ENCODE peak calls at places on chromosomes 2 and 18, in eight cellular contexts. One of them, this sample, is unnamed.

GRCh38 chr2:153287109-153287801 is 191.3 kb downstream of the RPRM start:
- DNase-seq in pancreas: no peak
- DNase-seq in HCT116: peak
- DNase-seq in HepG2: peak
- DNase-seq in MCF 10A: no peak
- DNase-seq in endothelial cell: peak
- DNase-seq in lower leg skin: no peak
- DNase-seq in A673: peak
- DNase-seq in this sample: peak

GRCh38 chr2:238376884-238377391 is 49.8 kb upstream of the ASB1 start:
- DNase-seq in pancreas: no peak
- DNase-seq in HCT116: no peak
- DNase-seq in HepG2: no peak
- DNase-seq in MCF 10A: no peak
- DNase-seq in endothelial cell: no peak
- DNase-seq in lower leg skin: no peak
- DNase-seq in A673: no peak
- DNase-seq in this sample: peak

GRCh38 chr2:199940373-199940772 is 14.9 kb downstream of the TYW5 start:
- DNase-seq in pancreas: no peak
- DNase-seq in HCT116: peak
- DNase-seq in HepG2: peak
- DNase-seq in MCF 10A: peak
- DNase-seq in endothelial cell: no peak
- DNase-seq in lower leg skin: no peak
- DNase-seq in A673: peak
- DNase-seq in this sample: peak

GRCh38 chr18:79936641-79937040 is 14.8 kb downstream of the SLC66A2 start:
- DNase-seq in pancreas: no peak
- DNase-seq in HCT116: no peak
- DNase-seq in HepG2: peak
- DNase-seq in MCF 10A: no peak
- DNase-seq in endothelial cell: no peak
- DNase-seq in lower leg skin: no peak
- DNase-seq in A673: no peak
- DNase-seq in this sample: no peak

GRCh38 chr2:231124833-231125232 is at the start of gene HTR2B:
- DNase-seq in pancreas: no peak
- DNase-seq in HCT116: no peak
- DNase-seq in HepG2: no peak
- DNase-seq in MCF 10A: no peak
- DNase-seq in endothelial cell: no peak
- DNase-seq in lower leg skin: no peak
- DNase-seq in A673: no peak
- DNase-seq in this sample: peak

GRCh38 chr2:196234672-196235071 is 63.3 kb upstream of the STK17B start:
- DNase-seq in pancreas: no peak
- DNase-seq in HCT116: no peak
- DNase-seq in HepG2: no peak
- DNase-seq in MCF 10A: peak
- DNase-seq in endothelial cell: no peak
- DNase-seq in lower leg skin: no peak
- DNase-seq in A673: peak
- DNase-seq in this sample: peak

GRCh38 chr2:70923378-70924015 is 12.2 kb upstream of the ATP6V1B1 start:
- DNase-seq in pancreas: peak
- DNase-seq in HCT116: no peak
- DNase-seq in HepG2: no peak
- DNase-seq in MCF 10A: no peak
- DNase-seq in endothelial cell: peak
- DNase-seq in lower leg skin: no peak
- DNase-seq in A673: peak
- DNase-seq in this sample: peak

GRCh38 chr2:108927936-108928659 is 60.9 kb downstream of the EDAR start:
- DNase-seq in pancreas: peak
- DNase-seq in HCT116: peak
- DNase-seq in HepG2: peak
- DNase-seq in MCF 10A: peak
- DNase-seq in endothelial cell: peak
- DNase-seq in lower leg skin: no peak
- DNase-seq in A673: peak
- DNase-seq in this sample: peak

GRCh38 chr2:73253400-73253799 is 19.3 kb downstream of the CCT7 start:
- DNase-seq in pancreas: no peak
- DNase-seq in HCT116: no peak
- DNase-seq in HepG2: no peak
- DNase-seq in MCF 10A: no peak
- DNase-seq in endothelial cell: no peak
- DNase-seq in lower leg skin: no peak
- DNase-seq in A673: no peak
- DNase-seq in this sample: no peak

GRCh38 chr2:98768765-98769476 is 38.0 kb upstream of the MGAT4A start:
- DNase-seq in pancreas: peak
- DNase-seq in HCT116: no peak
- DNase-seq in HepG2: peak
- DNase-seq in MCF 10A: peak
- DNase-seq in endothelial cell: no peak
- DNase-seq in lower leg skin: no peak
- DNase-seq in A673: no peak
- DNase-seq in this sample: peak

GRCh38 chr18:24051256-24051947 is 36.8 kb downstream of the TTC39C start:
- DNase-seq in pancreas: peak
- DNase-seq in HCT116: no peak
- DNase-seq in HepG2: peak
- DNase-seq in MCF 10A: peak
- DNase-seq in endothelial cell: no peak
- DNase-seq in lower leg skin: no peak
- DNase-seq in A673: no peak
- DNase-seq in this sample: peak

GRCh38 chr2:190717764-190718651 is 69.1 kb downstream of the NAB1 start:
- DNase-seq in pancreas: no peak
- DNase-seq in HCT116: no peak
- DNase-seq in HepG2: no peak
- DNase-seq in MCF 10A: no peak
- DNase-seq in endothelial cell: no peak
- DNase-seq in lower leg skin: no peak
- DNase-seq in A673: no peak
- DNase-seq in this sample: peak

GRCh38 chr2:237227190-237227988 is 141.7 kb downstream of the COPS8 start:
- DNase-seq in pancreas: no peak
- DNase-seq in HCT116: peak
- DNase-seq in HepG2: no peak
- DNase-seq in MCF 10A: peak
- DNase-seq in endothelial cell: no peak
- DNase-seq in lower leg skin: no peak
- DNase-seq in A673: no peak
- DNase-seq in this sample: peak

GRCh38 chr18:25669741-25670140 is 317.8 kb upstream of the ZNF521 start:
- DNase-seq in pancreas: no peak
- DNase-seq in HCT116: no peak
- DNase-seq in HepG2: no peak
- DNase-seq in MCF 10A: no peak
- DNase-seq in endothelial cell: no peak
- DNase-seq in lower leg skin: no peak
- DNase-seq in A673: no peak
- DNase-seq in this sample: no peak

GRCh38 chr2:226760412-226761194 is 39.0 kb downstream of the IRS1 start:
- DNase-seq in pancreas: no peak
- DNase-seq in HCT116: peak
- DNase-seq in HepG2: peak
- DNase-seq in MCF 10A: peak
- DNase-seq in endothelial cell: no peak
- DNase-seq in lower leg skin: no peak
- DNase-seq in A673: no peak
- DNase-seq in this sample: no peak

GRCh38 chr2:36770542-36771287 is 74.2 kb downstream of the VIT start:
- DNase-seq in pancreas: no peak
- DNase-seq in HCT116: peak
- DNase-seq in HepG2: peak
- DNase-seq in MCF 10A: peak
- DNase-seq in endothelial cell: peak
- DNase-seq in lower leg skin: no peak
- DNase-seq in A673: peak
- DNase-seq in this sample: peak

GRCh38 chr2:197207106-197207505 is 103.5 kb downstream of the ANKRD44 start:
- DNase-seq in pancreas: no peak
- DNase-seq in HCT116: no peak
- DNase-seq in HepG2: no peak
- DNase-seq in MCF 10A: no peak
- DNase-seq in endothelial cell: no peak
- DNase-seq in lower leg skin: no peak
- DNase-seq in A673: no peak
- DNase-seq in this sample: no peak

GRCh38 chr2:38029512-38029911 is 46.4 kb downstream of the CYP1B1 start:
- DNase-seq in pancreas: no peak
- DNase-seq in HCT116: no peak
- DNase-seq in HepG2: no peak
- DNase-seq in MCF 10A: no peak
- DNase-seq in endothelial cell: no peak
- DNase-seq in lower leg skin: no peak
- DNase-seq in A673: no peak
- DNase-seq in this sample: no peak
- TF ChIP-seq CTCF in pancreas: no peak
- TF ChIP-seq CTCF in HCT116: no peak
- TF ChIP-seq CTCF in HepG2: no peak
- TF ChIP-seq CTCF in MCF 10A: no peak
- TF ChIP-seq CTCF in endothelial cell: no peak
- TF ChIP-seq CTCF in lower leg skin: no peak
- TF ChIP-seq CTCF in A673: no peak
- TF ChIP-seq CTCF in this sample: no peak

DNA sequence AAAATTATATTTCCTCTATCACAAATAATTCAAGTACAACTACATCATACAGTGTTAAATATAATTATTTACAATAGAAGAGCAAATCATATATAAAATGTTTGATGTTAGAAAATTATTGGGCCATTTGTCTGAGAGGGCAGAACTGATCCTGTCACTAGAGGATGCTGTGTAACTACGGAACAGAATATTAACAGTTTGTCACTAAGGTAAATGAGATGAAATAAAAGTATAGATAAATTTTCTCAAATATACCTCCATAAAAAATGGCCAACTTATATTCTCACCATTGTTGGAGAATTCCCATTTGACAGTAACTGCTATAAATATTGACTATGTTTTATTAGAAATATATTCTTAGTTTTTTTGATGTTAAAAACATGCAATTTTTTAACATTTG is 1067.4 kb upstream of the DDX18 start:
- DNase-seq in pancreas: no peak
- DNase-seq in HCT116: no peak
- DNase-seq in HepG2: no peak
- DNase-seq in MCF 10A: peak
- DNase-seq in endothelial cell: no peak
- DNase-seq in lower leg skin: no peak
- DNase-seq in A673: no peak
- DNase-seq in this sample: no peak
- TF ChIP-seq CTCF in pancreas: no peak
- TF ChIP-seq CTCF in HCT116: no peak
- TF ChIP-seq CTCF in HepG2: no peak
- TF ChIP-seq CTCF in MCF 10A: peak
- TF ChIP-seq CTCF in endothelial cell: no peak
- TF ChIP-seq CTCF in lower leg skin: no peak
- TF ChIP-seq CTCF in A673: no peak
- TF ChIP-seq CTCF in this sample: no peak

GRCh38 chr2:45776160-45776955 is 124.9 kb downstream of the PRKCE start:
- DNase-seq in pancreas: no peak
- DNase-seq in HCT116: no peak
- DNase-seq in HepG2: no peak
- DNase-seq in MCF 10A: no peak
- DNase-seq in endothelial cell: no peak
- DNase-seq in lower leg skin: no peak
- DNase-seq in A673: no peak
- DNase-seq in this sample: no peak

GRCh38 chr2:45780541-45781463 is 129.3 kb downstream of the PRKCE start:
- DNase-seq in pancreas: no peak
- DNase-seq in HCT116: no peak
- DNase-seq in HepG2: no peak
- DNase-seq in MCF 10A: no peak
- DNase-seq in endothelial cell: no peak
- DNase-seq in lower leg skin: no peak
- DNase-seq in A673: no peak
- DNase-seq in this sample: no peak

GRCh38 chr2:45781464-45781811 is 130.0 kb downstream of the PRKCE start:
- DNase-seq in pancreas: no peak
- DNase-seq in HCT116: no peak
- DNase-seq in HepG2: no peak
- DNase-seq in MCF 10A: no peak
- DNase-seq in endothelial cell: no peak
- DNase-seq in lower leg skin: no peak
- DNase-seq in A673: no peak
- DNase-seq in this sample: no peak

GRCh38 chr2:45778720-45779171 is 127.3 kb downstream of the PRKCE start:
- DNase-seq in pancreas: peak
- DNase-seq in HCT116: peak
- DNase-seq in HepG2: peak
- DNase-seq in MCF 10A: peak
- DNase-seq in endothelial cell: peak
- DNase-seq in lower leg skin: peak
- DNase-seq in A673: peak
- DNase-seq in this sample: peak

DNA sequence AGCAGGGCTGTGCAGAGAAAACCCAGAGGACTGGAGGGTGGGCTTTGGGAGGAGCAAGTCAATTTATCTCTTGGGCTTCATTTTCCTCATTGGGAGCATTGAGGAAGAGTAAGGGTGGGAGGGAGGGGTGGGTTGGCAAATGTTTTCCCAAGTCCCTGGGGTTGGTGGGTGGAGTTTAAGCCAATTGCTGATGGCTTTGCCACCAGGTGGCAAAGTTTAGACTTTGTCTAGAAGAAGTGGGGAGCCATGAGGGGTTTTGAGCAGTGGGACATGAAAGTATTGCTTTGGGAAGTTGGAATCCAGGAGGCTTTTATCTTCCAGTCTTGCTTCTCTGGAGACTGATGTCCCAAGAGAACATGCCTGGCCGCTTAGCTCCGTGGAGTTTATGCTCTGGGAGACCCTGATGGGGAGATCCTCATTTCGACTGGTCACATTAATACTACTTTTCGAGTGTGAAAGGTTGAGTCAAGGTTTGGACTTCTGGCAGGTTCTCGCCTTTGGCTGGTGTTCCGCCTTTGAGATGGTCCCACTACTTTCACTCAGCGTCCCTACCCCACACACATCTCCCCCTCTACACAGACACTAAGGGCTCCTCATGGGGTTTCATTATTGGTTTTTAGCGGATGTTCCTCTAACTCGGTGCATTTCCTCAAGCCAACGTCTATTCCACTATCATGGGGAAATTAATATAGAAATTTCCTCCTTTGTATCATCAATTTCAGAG is 126.7 kb downstream of the PRKCE start:
- DNase-seq in pancreas: no peak
- DNase-seq in HCT116: no peak
- DNase-seq in HepG2: no peak
- DNase-seq in MCF 10A: peak
- DNase-seq in endothelial cell: no peak
- DNase-seq in lower leg skin: no peak
- DNase-seq in A673: peak
- DNase-seq in this sample: no peak
- TF ChIP-seq CTCF in pancreas: no peak
- TF ChIP-seq CTCF in HCT116: no peak
- TF ChIP-seq CTCF in HepG2: no peak
- TF ChIP-seq CTCF in MCF 10A: no peak
- TF ChIP-seq CTCF in endothelial cell: no peak
- TF ChIP-seq CTCF in lower leg skin: no peak
- TF ChIP-seq CTCF in A673: no peak
- TF ChIP-seq CTCF in this sample: no peak

GRCh38 chr2:50786345-50786744 is 245.6 kb downstream of the NRXN1 start:
- DNase-seq in pancreas: no peak
- DNase-seq in HCT116: no peak
- DNase-seq in HepG2: no peak
- DNase-seq in MCF 10A: no peak
- DNase-seq in endothelial cell: no peak
- DNase-seq in lower leg skin: no peak
- DNase-seq in A673: peak
- DNase-seq in this sample: no peak
- TF ChIP-seq CTCF in pancreas: no peak
- TF ChIP-seq CTCF in HCT116: peak
- TF ChIP-seq CTCF in HepG2: no peak
- TF ChIP-seq CTCF in MCF 10A: no peak
- TF ChIP-seq CTCF in endothelial cell: peak
- TF ChIP-seq CTCF in lower leg skin: no peak
- TF ChIP-seq CTCF in A673: peak
- TF ChIP-seq CTCF in this sample: no peak

This sample was measured in activated CD8-positive, alpha-beta T cell treated with anti-CD3 and anti-CD28 coated beads for 36 hours.